ENCODE peak calls at places on chromosomes 3 and 15, in six cellular contexts. D is GM12891, H is H1, G is GM12878, U is HepG2, Q is K562. R is an unnamed sample.

GRCh38 chr15:52709172-52709979 is 30.2 kb upstream of the ATOSA start:
- DNase-seq in D (no peak), H (peak), G (no peak), U (peak), Q (no peak), R (no peak)

GRCh38 chr3:131733086-131733841 is 230.5 kb upstream of the MRPL3 start:
- DNase-seq in D (no peak), H (no peak), G (no peak), U (no peak), Q (no peak), R (no peak)

GRCh38 chr3:187228740-187229139 is 31.5 kb downstream of the RTP1 start:
- DNase-seq in D (no peak), H (no peak), G (no peak), U (no peak), Q (no peak), R (no peak)

GRCh38 chr3:152030320-152030719 is 156.9 kb downstream of the SUCNR1 start:
- DNase-seq in D (no peak), H (no peak), G (no peak), U (no peak), Q (no peak), R (no peak)

GRCh38 chr15:67917037-67917436 is 77.2 kb upstream of the RNU6-1 start:
- DNase-seq in D (no peak), H (no peak), G (no peak), U (no peak), Q (no peak), R (no peak)

GRCh38 chr15:60840703-60841411 is 361.9 kb upstream of the ICE2 start:
- DNase-seq in D (no peak), H (no peak), G (no peak), U (no peak), Q (no peak), R (no peak)

GRCh38 chr15:52728899-52729298 is 49.7 kb upstream of the ATOSA start:
- DNase-seq in D (no peak), H (no peak), G (no peak), U (no peak), Q (no peak), R (no peak)

GRCh38 chr3:111496894-111497559 is 45.0 kb upstream of the CD96 start:
- DNase-seq in D (no peak), H (no peak), G (no peak), U (no peak), Q (no peak), R (no peak)

GRCh38 chr3:32148356-32148755 is 41.9 kb downstream of the GPD1L start:
- DNase-seq in D (no peak), H (no peak), G (no peak), U (no peak), Q (no peak), R (no peak)

GRCh38 chr3:44104043-44104442 is 137.6 kb upstream of the TOPAZ1 start:
- DNase-seq in D (no peak), H (no peak), G (no peak), U (no peak), Q (no peak), R (no peak)

GRCh38 chr3:44100298-44100695 is 141.4 kb upstream of the TOPAZ1 start:
- DNase-seq in D (no peak), H (no peak), G (no peak), U (no peak), Q (no peak), R (no peak)

GRCh38 chr3:44099566-44100297 is 142.0 kb upstream of the TOPAZ1 start:
- DNase-seq in D (no peak), H (no peak), G (no peak), U (no peak), Q (no peak), R (no peak)

GRCh38 chr3:44098666-44099065 is 143.0 kb upstream of the TOPAZ1 start:
- DNase-seq in D (no peak), H (no peak), G (no peak), U (no peak), Q (no peak), R (no peak)
- TF ChIP-seq TAF1 in D (no peak), H (no peak), G (no peak), U (no peak), Q (no peak), R (no peak)

DNA sequence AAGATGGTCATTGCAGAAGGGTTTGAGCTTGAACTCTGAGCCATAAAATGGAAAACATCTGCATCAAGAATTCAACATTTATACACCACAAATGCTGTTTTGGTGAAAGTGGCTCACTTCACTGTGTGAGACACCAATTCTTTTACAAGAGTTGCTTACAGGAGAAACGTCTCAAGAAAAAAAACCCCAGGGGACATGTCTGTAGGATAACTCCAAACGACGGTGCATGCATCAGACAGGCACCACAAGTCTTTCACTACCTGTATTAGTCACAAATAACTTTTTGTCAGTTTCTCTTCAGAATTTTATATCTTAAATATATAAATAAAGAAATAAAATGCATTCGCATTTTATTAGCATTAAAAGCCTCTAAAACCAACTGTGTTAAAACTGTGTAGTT is 164.3 kb downstream of the EFHB start:
- DNase-seq in D (no peak), H (no peak), G (no peak), U (no peak), Q (no peak), R (no peak)
- TF ChIP-seq POLR2A in D (no peak), H (no peak), G (no peak), U (no peak), Q (no peak), R (no peak)

GRCh38 chr3:136819784-136820640 is 1.1 kb downstream of the SLC35G2 start:
- DNase-seq in D (peak), H (no peak), G (no peak), U (peak), Q (no peak), R (no peak)
- TF ChIP-seq TAF1 in D (no peak), H (no peak), G (no peak), U (no peak), Q (no peak), R (no peak)

GRCh38 chr3:194687638-194688206 is 2.0 kb downstream of the FAM43A start:
- DNase-seq in D (peak), H (peak), G (no peak), U (no peak), Q (no peak), R (peak)
- TF ChIP-seq POLR2A in D (no peak), H (no peak), G (peak), U (no peak), Q (no peak), R (no peak)

GRCh38 chr3:53137221-53137620 is 7.0 kb upstream of the RFT1 start:
- DNase-seq in D (no peak), H (no peak), G (no peak), U (no peak), Q (no peak), R (no peak)

GRCh38 chr3:53140575-53141467 is 10.6 kb upstream of the RFT1 start:
- DNase-seq in D (no peak), H (no peak), G (no peak), U (no peak), Q (no peak), R (no peak)

GRCh38 chr3:53134631-53135232 is 4.5 kb upstream of the RFT1 start:
- DNase-seq in D (peak), H (peak), G (no peak), U (peak), Q (peak), R (peak)

GRCh38 chr3:53139833-53140574 is 9.8 kb upstream of the RFT1 start:
- DNase-seq in D (no peak), H (no peak), G (no peak), U (no peak), Q (no peak), R (no peak)

DNA sequence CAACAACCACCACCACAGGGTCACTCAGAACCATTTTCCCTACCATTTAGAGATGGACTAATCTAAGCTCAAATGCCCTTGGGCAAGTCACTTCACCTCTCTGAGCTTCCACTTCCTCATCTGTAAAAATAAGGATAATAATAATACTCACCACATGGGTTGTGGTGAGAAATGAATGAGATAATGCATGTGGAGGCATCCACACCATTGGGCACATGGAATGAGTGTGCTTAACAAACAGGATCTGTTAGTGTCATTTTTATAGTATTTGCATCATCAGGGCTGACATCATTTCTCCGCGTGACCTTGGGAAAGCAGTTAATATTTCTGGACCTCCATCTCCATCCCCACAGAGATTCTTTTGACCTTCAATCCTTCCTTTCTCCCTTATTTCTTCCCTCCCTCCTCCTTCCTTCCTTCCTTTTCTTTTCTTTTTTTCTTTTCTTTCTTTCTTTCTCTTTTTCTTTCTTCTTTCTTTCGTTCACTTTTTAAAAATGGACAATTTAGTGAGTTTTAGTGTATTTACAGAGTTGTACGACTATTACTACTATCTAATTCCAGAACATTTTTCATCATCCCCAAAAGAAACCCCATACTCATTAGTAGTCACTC is 7.7 kb upstream of the RFT1 start:
- DNase-seq in D (no peak), H (no peak), G (no peak), U (no peak), Q (no peak), R (no peak)
- TF ChIP-seq TAF1 in D (no peak), H (no peak), G (no peak), U (no peak), Q (no peak), R (no peak)

DNA sequence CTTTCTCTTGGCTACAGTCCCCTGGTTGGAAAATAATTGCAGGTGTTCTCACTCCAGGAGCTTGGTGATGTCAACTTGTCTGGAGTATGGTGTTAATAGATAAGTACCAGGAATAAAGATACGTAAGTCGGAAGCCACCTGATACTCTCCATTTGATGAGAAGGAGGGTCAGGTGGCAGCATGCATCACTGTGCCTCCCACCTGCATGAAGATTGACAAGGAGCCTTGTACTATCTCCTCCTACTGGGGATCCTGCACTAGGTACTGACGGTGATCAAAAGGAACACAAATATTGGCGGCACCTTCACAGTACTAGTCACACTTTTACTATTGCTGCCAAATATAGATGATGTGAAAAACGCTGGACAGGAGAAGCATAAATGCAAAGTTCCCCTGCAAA is 32.6 kb upstream of the GABRB3 start:
- DNase-seq in D (no peak), H (no peak), G (no peak), U (no peak), Q (no peak), R (no peak)
- TF ChIP-seq POLR2A in D (no peak), H (no peak), G (no peak), U (no peak), Q (no peak), R (no peak)

GRCh38 chr3:82875401-82875800 is 1114.0 kb upstream of the GBE1 start:
- DNase-seq in D (no peak), H (no peak), G (no peak), U (no peak), Q (no peak), R (no peak)
- TF ChIP-seq TAF1 in D (no peak), H (no peak), G (no peak), U (no peak), Q (no peak), R (no peak)

GRCh38 chr3:52842424-52842823 is 7.6 kb upstream of the MUSTN1 start:
- DNase-seq in D (no peak), H (no peak), G (no peak), U (no peak), Q (no peak), R (no peak)
- TF ChIP-seq POLR2A in D (no peak), H (no peak), G (no peak), U (no peak), Q (no peak), R (no peak)

GRCh38 chr3:137792633-137793271 is 28.6 kb downstream of the SOX14 start:
- DNase-seq in D (peak), H (no peak), G (no peak), U (peak), Q (peak), R (no peak)
- TF ChIP-seq TAF1 in D (no peak), H (no peak), G (no peak), U (no peak), Q (no peak), R (no peak)